ENCODE peak calls at places on chromosome 13, in nine cellular contexts. H, E, D, L, V, S, N, A and J are unnamed samples.

GRCh38 chr13:97359181-97360057 is 74.5 kb upstream of the RAP2A start:
- DNase-seq in A (no peak), N (peak; percentile 92), E (peak; percentile 47), D (peak; percentile 18), L (peak; percentile 84), H (peak; percentile 51), V (peak; percentile 68), S (no peak), J (peak; percentile 50)

GRCh38 chr13:100751826-100752225 is 77.2 kb upstream of the TMTC4 start:
- DNase-seq in E (no peak), S (no peak), L (no peak), H (no peak), N (no peak), V (no peak), A (no peak), D (no peak), J (no peak)

GRCh38 chr13:93963266-93964131 is 516.0 kb downstream of the DCT start:
- DNase-seq in V (no peak), D (no peak), N (peak; percentile 61), S (no peak), L (no peak), H (no peak), E (no peak), A (no peak), J (no peak)

GRCh38 chr13:52348983-52349780 is 56.8 kb downstream of the THSD1 start:
- DNase-seq in L (no peak), E (no peak), D (no peak), N (peak; percentile 85), S (no peak), H (no peak), V (no peak), A (no peak), J (no peak)

GRCh38 chr13:73914119-73914518 is 220.1 kb downstream of the KLF12 start:
- DNase-seq in N (no peak), S (no peak), L (no peak), H (no peak), D (no peak), A (no peak), V (no peak), E (no peak), J (no peak)

GRCh38 chr13:94305463-94305862 is 174.0 kb downstream of the DCT start:
- DNase-seq in D (no peak), N (peak; percentile 90), L (no peak), H (no peak), V (no peak), A (no peak), S (no peak), E (no peak), J (no peak)

GRCh38 chr13:107450931-107451330 is 764.4 kb downstream of the LIG4 start:
- DNase-seq in S (no peak), H (peak; percentile 34), A (peak; percentile 60), L (no peak), D (no peak), N (peak; percentile 99), V (no peak), E (peak; percentile 60), J (peak; percentile 35)

GRCh38 chr13:22232186-22232585 is 561.3 kb downstream of the FGF9 start:
- DNase-seq in S (no peak), A (no peak), L (no peak), N (no peak), D (no peak), E (no peak), V (no peak), H (no peak), J (no peak)

GRCh38 chr13:26538363-26539317 is 18.8 kb upstream of the WASF3 start:
- DNase-seq in A (no peak), N (no peak), E (no peak), V (no peak), S (no peak), H (no peak), L (no peak), D (no peak), J (no peak)

GRCh38 chr13:110638814-110639806 is 23.8 kb downstream of the NAXD start:
- DNase-seq in S (no peak), D (no peak), N (no peak), E (no peak), H (no peak), L (no peak), V (no peak), A (no peak), J (no peak)

GRCh38 chr13:73317140-73317539 is 258.3 kb downstream of the KLF5 start:
- DNase-seq in E (no peak), A (no peak), S (no peak), H (no peak), N (no peak), L (no peak), V (no peak), D (no peak), J (no peak)

GRCh38 chr13:74747186-74747955 is 613.2 kb upstream of the KLF12 start:
- DNase-seq in H (no peak), V (no peak), D (no peak), E (no peak), S (no peak), L (no peak), A (no peak), N (no peak), J (no peak)

GRCh38 chr13:33891196-33891742 is 73.3 kb downstream of the RFC3 start:
- DNase-seq in S (no peak), E (no peak), L (no peak), D (no peak), H (no peak), N (no peak), V (no peak), A (no peak), J (no peak)

DNA sequence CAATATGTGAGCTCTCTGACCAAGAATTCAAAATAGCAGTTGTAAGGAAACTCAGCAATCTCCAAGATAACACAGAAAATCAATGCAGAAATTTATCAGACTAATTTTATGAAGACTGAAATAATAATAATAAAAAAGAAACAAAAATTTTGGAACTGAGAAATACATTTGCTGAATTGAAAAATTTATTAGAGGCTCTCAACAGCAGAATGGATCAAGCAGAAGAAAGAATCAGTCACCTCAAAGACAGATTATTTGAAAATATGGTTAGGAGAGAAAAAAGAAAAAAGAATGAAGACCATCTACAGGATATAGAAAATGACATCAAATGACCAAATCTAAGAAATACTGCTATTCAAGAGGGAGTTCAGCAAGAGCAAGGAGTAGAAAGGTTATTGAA is 75.6 kb downstream of the RFC3 start:
- DNase-seq in V (no peak), H (no peak), A (no peak), S (no peak), E (no peak), N (no peak), L (no peak), D (no peak), J (no peak)
- H3K9me3 ChIP-seq in V (peaks cover 9% of the 10 kb centered on the region), H (peaks cover 60% of the 10 kb centered on the region), A (no peaks in the 10 kb centered on the region), S (peaks cover 13% of the 10 kb centered on the region), E (no peaks in the 10 kb centered on the region), N (peaks cover 2% of the 10 kb centered on the region), L (no peaks in the 10 kb centered on the region), D (no peaks in the 10 kb centered on the region), J (peaks cover 11% of the 10 kb centered on the region)

GRCh38 chr13:80040977-80041310 is 300.0 kb downstream of the SPRY2 start:
- DNase-seq in H (no peak), D (no peak), E (no peak), V (no peak), N (no peak), L (no peak), A (no peak), S (no peak), J (no peak)
- H3K27ac ChIP-seq in H (no peak overlapping the region), D (no peak overlapping the region), E (no peak overlapping the region), V (no peak overlapping the region), N (no peak overlapping the region), L (no peak overlapping the region), A (no peak overlapping the region), S (no peak overlapping the region), J (no peak overlapping the region)

GRCh38 chr13:91351980-91352379 is 4.5 kb downstream of the MIR17HG start:
- DNase-seq in N (no peak), L (no peak), D (no peak), E (no peak), H (no peak), A (no peak), S (no peak), V (no peak), J (no peak)
- H3K4me3 ChIP-seq in N (no peak overlapping the region), L (no peak overlapping the region), D (no peak overlapping the region), E (no peak overlapping the region), H (no peak overlapping the region), A (peak overlapping the region; percentile 14), S (no peak overlapping the region), V (no peak overlapping the region), J (no peak overlapping the region)

GRCh38 chr13:41823486-41823885 is 137.4 kb downstream of the VWA8 start:
- DNase-seq in D (no peak), A (no peak), L (no peak), V (no peak), E (no peak), H (no peak), S (no peak), N (no peak), J (no peak)

GRCh38 chr13:41821195-41821594 is 139.7 kb downstream of the VWA8 start:
- DNase-seq in E (no peak), V (no peak), S (no peak), N (no peak), A (no peak), D (no peak), H (no peak), L (no peak), J (no peak)

GRCh38 chr13:41822560-41822959 is 138.3 kb downstream of the VWA8 start:
- DNase-seq in D (no peak), A (no peak), N (no peak), E (no peak), S (no peak), H (no peak), V (no peak), L (no peak), J (no peak)

GRCh38 chr13:41827507-41828213 is 133.2 kb downstream of the VWA8 start:
- DNase-seq in S (no peak), N (peak; percentile 94), L (no peak), E (no peak), V (no peak), A (no peak), H (no peak), D (no peak), J (no peak)

DNA sequence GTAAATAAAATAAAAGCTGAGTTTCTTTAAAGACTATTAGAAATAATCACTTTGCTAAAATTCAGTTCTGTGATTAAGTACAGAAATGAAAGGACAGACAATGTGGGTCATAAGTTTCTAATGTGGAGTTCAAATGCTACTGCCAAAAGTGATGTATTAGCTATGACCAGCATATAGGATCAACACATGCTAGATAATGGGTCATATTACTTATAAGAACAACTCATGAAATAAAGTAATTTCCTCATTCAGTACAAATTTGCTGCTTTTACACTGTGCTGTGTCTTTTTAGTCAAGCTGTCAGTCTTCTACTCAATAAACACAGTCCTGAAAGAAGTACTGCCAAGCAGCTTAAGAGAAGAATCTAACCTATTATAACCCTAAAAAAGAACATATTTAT is 135.2 kb downstream of the VWA8 start:
- DNase-seq in D (no peak), L (no peak), H (no peak), N (peak; percentile 18), S (no peak), E (no peak), V (no peak), A (no peak), J (no peak)
- H3K9me3 ChIP-seq in D (no peaks in the 10 kb centered on the region), L (no peaks in the 10 kb centered on the region), H (no peaks in the 10 kb centered on the region), N (no peaks in the 10 kb centered on the region), S (no peaks in the 10 kb centered on the region), E (no peaks in the 10 kb centered on the region), V (no peaks in the 10 kb centered on the region), A (no peaks in the 10 kb centered on the region), J (no peaks in the 10 kb centered on the region)

DNA sequence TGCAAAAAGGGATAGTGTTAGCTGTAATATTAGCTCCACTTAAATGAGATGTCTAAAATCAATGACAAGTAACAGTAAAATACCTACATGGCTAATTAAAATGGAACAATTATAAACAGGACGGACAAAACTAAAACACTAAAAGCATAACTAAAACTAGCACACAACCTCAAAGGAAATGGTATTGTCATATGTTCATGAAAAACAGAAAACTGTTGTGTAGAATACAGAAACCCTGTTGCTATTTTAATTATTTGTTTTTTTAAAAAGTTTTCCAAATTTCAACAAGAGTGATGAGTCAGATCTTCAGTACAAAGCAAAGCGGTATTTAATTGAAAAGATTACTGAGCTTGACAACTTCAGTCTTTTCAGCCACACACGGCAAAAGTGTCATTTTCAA is 4.2 kb downstream of the RCBTB2 start:
- DNase-seq in E (no peak), S (no peak), D (no peak), N (no peak), V (no peak), H (no peak), L (no peak), A (no peak), J (no peak)
- H3K27ac ChIP-seq in E (no peak overlapping the region), S (no peak overlapping the region), D (no peak overlapping the region), N (no peak overlapping the region), V (no peak overlapping the region), H (peak overlapping the region; percentile 20), L (no peak overlapping the region), A (no peak overlapping the region), J (no peak overlapping the region)